ENCODE peak calls at places on chromosomes 6 and 20, in ten cellular contexts. P is iPS-NIHi11; K is NCI-H2171; F is B cell; H is occipital lobe; L is T-helper 9 cell; T is heart right ventricle; S is effector CD4-positive, alpha-beta T cell; V is activated CD8-positive, alpha-beta memory T cell treated with anti-CD3 and anti-CD28 coated beads for 24 hours; D is kidney tubule cell. X is an unnamed sample.
A peak's percentile ranks its signal among the peaks of the same experiment; 100 is the strongest.

GRCh38 chr6:113363866-113364265 is 493.3 kb upstream of the MARCKS start:
- DNase-seq in P (no peak), K (no peak), F (no peak), H (no peak), L (no peak), T (no peak), S (no peak), V (no peak), D (no peak), X (no peak)

GRCh38 chr6:148170286-148170685 is 172.4 kb upstream of the SASH1 start:
- DNase-seq in P (no peak), K (no peak), F (no peak), H (no peak), L (no peak), T (no peak), S (no peak), V (no peak), D (no peak), X (no peak)

GRCh38 chr20:1943267-1944002 is 48.2 kb downstream of the SIRPA start:
- DNase-seq in P (no peak), K (no peak), F (no peak), H (no peak), L (no peak), T (no peak), S (no peak), V (no peak), D (no peak), X (peak; percentile 67)

GRCh38 chr6:167761794-167762258 is 64.9 kb upstream of the AFDN start:
- DNase-seq in P (no peak), K (no peak), F (no peak), H (no peak), L (no peak), T (no peak), S (no peak), V (no peak), D (no peak), X (no peak)

GRCh38 chr20:34037767-34038166 is 44.1 kb downstream of the RALY start:
- DNase-seq in P (no peak), K (no peak), F (no peak), H (no peak), L (no peak), T (no peak), S (no peak), V (no peak), D (no peak), X (no peak)

GRCh38 chr6:81774542-81774941 is 22.1 kb upstream of the TENT5A start:
- DNase-seq in P (no peak), K (no peak), F (no peak), H (no peak), L (no peak), T (no peak), S (no peak), V (no peak), D (peak; percentile 66), X (no peak)

GRCh38 chr6:36268478-36269248 is 1.2 kb upstream of the PNPLA1 start:
- DNase-seq in P (peak; percentile 50), K (no peak), F (no peak), H (peak; percentile 71), L (no peak), T (no peak), S (no peak), V (no peak), D (no peak), X (no peak)

GRCh38 chr20:48951646-48952045 is 30.1 kb downstream of the ARFGEF2 start:
- DNase-seq in P (no peak), K (no peak), F (no peak), H (no peak), L (no peak), T (no peak), S (no peak), V (no peak), D (no peak), X (no peak)

GRCh38 chr20:58086763-58087566 is 141.5 kb downstream of the ANKRD60 start:
- DNase-seq in P (peak; percentile 81), K (peak; percentile 29), F (no peak), H (no peak), L (no peak), T (no peak), S (no peak), V (peak; percentile 33), D (peak; percentile 83), X (peak; percentile 76)

GRCh38 chr20:33059136-33059535 is 5.4 kb downstream of the BPIFB3 start:
- DNase-seq in P (no peak), K (no peak), F (no peak), H (no peak), L (no peak), T (no peak), S (no peak), V (no peak), D (no peak), X (no peak)

GRCh38 chr6:28922004-28922840 is 1.6 kb downstream of the TRIM27 start:
- DNase-seq in P (no peak), K (no peak), F (no peak), H (no peak), L (no peak), T (no peak), S (no peak), V (no peak), D (peak; percentile 85), X (peak; percentile 82)

GRCh38 chr6:149393002-149393679 is 6.9 kb upstream of the SUMO4 start:
- DNase-seq in P (no peak), K (no peak), F (no peak), H (no peak), L (no peak), T (no peak), S (no peak), V (no peak), D (no peak), X (no peak)

GRCh38 chr6:36613200-36613995 is 19.2 kb downstream of the SRSF3 start:
- DNase-seq in P (no peak), K (no peak), F (no peak), H (no peak), L (no peak), T (no peak), S (no peak), V (no peak), D (no peak), X (no peak)

GRCh38 chr6:22062807-22063408 is 233.9 kb downstream of the PRL start:
- DNase-seq in P (no peak), K (no peak), F (peak; percentile 55), H (no peak), L (no peak), T (no peak), S (peak; percentile 2), V (peak; percentile 72), D (peak; percentile 25), X (no peak)

GRCh38 chr20:51511861-51512619 is 30.5 kb downstream of the NFATC2 start:
- DNase-seq in P (no peak), K (no peak), F (peak; percentile 31), H (no peak), L (no peak), T (no peak), S (no peak), V (no peak), D (no peak), X (no peak)

GRCh38 chr6:33424855-33425667 is 5.2 kb downstream of the SYNGAP1 start:
- DNase-seq in P (no peak), K (no peak), F (no peak), H (no peak), L (no peak), T (no peak), S (no peak), V (no peak), D (no peak), X (no peak)

GRCh38 chr6:32952817-32953739 is at the start of gene HLA-DMA:
- DNase-seq in P (peak; percentile 81), K (no peak), F (peak; percentile 94), H (peak; percentile 52), L (peak; percentile 61), T (peak; percentile 70), S (peak; percentile 74), V (peak; percentile 89), D (peak; percentile 98), X (peak; percentile 94)

GRCh38 chr6:15413558-15414257 is 167.8 kb downstream of the JARID2 start:
- DNase-seq in P (no peak), K (no peak), F (no peak), H (no peak), L (no peak), T (no peak), S (no peak), V (no peak), D (no peak), X (no peak)

GRCh38 chr6:168851460-168852103 is 402.1 kb downstream of the THBS2 start:
- DNase-seq in P (no peak), K (no peak), F (no peak), H (no peak), L (no peak), T (no peak), S (no peak), V (no peak), D (peak; percentile 7), X (no peak)

GRCh38 chr6:22470454-22471368 is 98.7 kb upstream of the HDGFL1 start:
- DNase-seq in P (peak; percentile 27), K (no peak), F (no peak), H (no peak), L (no peak), T (no peak), S (no peak), V (no peak), D (peak; percentile 50), X (peak; percentile 43)

GRCh38 chr6:147621280-147621679 is 112.8 kb downstream of the SAMD5 start:
- DNase-seq in P (no peak), K (no peak), F (no peak), H (no peak), L (no peak), T (no peak), S (no peak), V (no peak), D (peak; percentile 72), X (no peak)

GRCh38 chr6:8029243-8029870 is 34.8 kb downstream of the BLOC1S5 start:
- DNase-seq in P (no peak), K (no peak), F (no peak), H (no peak), L (no peak), T (no peak), S (no peak), V (no peak), D (no peak), X (no peak)

GRCh38 chr6:83354747-83355146 is 76.1 kb downstream of the ME1 start:
- DNase-seq in P (no peak), K (no peak), F (no peak), H (no peak), L (no peak), T (no peak), S (no peak), V (no peak), D (no peak), X (no peak)

GRCh38 chr6:165031491-165031890 is 277.9 kb downstream of the C6orf118 start:
- DNase-seq in P (no peak), K (no peak), F (no peak), H (no peak), L (no peak), T (no peak), S (no peak), V (no peak), D (no peak), X (no peak)

GRCh38 chr20:5504061-5504739 is 187.4 kb upstream of the PROKR2 start:
- DNase-seq in P (peak; percentile 84), K (no peak), F (no peak), H (peak; percentile 67), L (no peak), T (peak; percentile 76), S (no peak), V (no peak), D (peak; percentile 9), X (no peak)

GRCh38 chr6:139373928-139374356 is 506 bp downstream of the CITED2 start:
- DNase-seq in P (peak; percentile 14), K (peak; percentile 22), F (no peak), H (no peak), L (no peak), T (no peak), S (no peak), V (no peak), D (no peak), X (no peak)

GRCh38 chr6:34362909-34363713 is 29.4 kb downstream of the NUDT3 start:
- DNase-seq in P (no peak), K (no peak), F (peak; percentile 41), H (no peak), L (no peak), T (no peak), S (no peak), V (no peak), D (no peak), X (no peak)

GRCh38 chr6:43702522-43703440 is 15.2 kb upstream of the MRPS18A start:
- DNase-seq in P (peak; percentile 90), K (no peak), F (peak; percentile 71), H (no peak), L (no peak), T (peak; percentile 94), S (no peak), V (no peak), D (peak; percentile 93), X (peak; percentile 77)